ENCODE peak calls at places on chromosome 14, in seven cellular contexts. One of them, this sample, is unnamed.

GRCh38 chr14:92340938-92341337 is 18.0 kb downstream of the SLC24A4 start:
- DNase-seq in PC-9: no peak
- DNase-seq in effector memory CD4-positive, alpha-beta T cell: no peak
- DNase-seq in lower lobe of right lung: no peak
- DNase-seq in Caco-2: no peak
- DNase-seq in tibial artery: no peak
- DNase-seq in naive thymus-derived CD4-positive, alpha-beta T cell: no peak
- DNase-seq in this sample: no peak

GRCh38 chr14:65850429-65851145 is 438.1 kb downstream of the FUT8 start:
- DNase-seq in naive thymus-derived CD4-positive, alpha-beta T cell: peak; percentile 49
- DNase-seq in lower lobe of right lung: no peak
- DNase-seq in effector memory CD4-positive, alpha-beta T cell: peak; percentile 36
- DNase-seq in Caco-2: no peak
- DNase-seq in PC-9: no peak
- DNase-seq in tibial artery: no peak
- DNase-seq in this sample: no peak

GRCh38 chr14:22448035-22448904 is 140.8 kb downstream of the DAD1 start:
- DNase-seq in Caco-2: no peak
- DNase-seq in lower lobe of right lung: no peak
- DNase-seq in effector memory CD4-positive, alpha-beta T cell: no peak
- DNase-seq in PC-9: peak; percentile 65
- DNase-seq in tibial artery: no peak
- DNase-seq in naive thymus-derived CD4-positive, alpha-beta T cell: no peak
- DNase-seq in this sample: no peak

GRCh38 chr14:85050180-85050579 is 479.8 kb upstream of the FLRT2 start:
- DNase-seq in Caco-2: no peak
- DNase-seq in naive thymus-derived CD4-positive, alpha-beta T cell: no peak
- DNase-seq in tibial artery: no peak
- DNase-seq in effector memory CD4-positive, alpha-beta T cell: no peak
- DNase-seq in PC-9: no peak
- DNase-seq in lower lobe of right lung: no peak
- DNase-seq in this sample: no peak

GRCh38 chr14:67500981-67501380 is 12.5 kb upstream of the TMEM229B start:
- DNase-seq in lower lobe of right lung: no peak
- DNase-seq in naive thymus-derived CD4-positive, alpha-beta T cell: no peak
- DNase-seq in tibial artery: no peak
- DNase-seq in Caco-2: no peak
- DNase-seq in PC-9: no peak
- DNase-seq in effector memory CD4-positive, alpha-beta T cell: no peak
- DNase-seq in this sample: peak; percentile 63

GRCh38 chr14:72943876-72944430 is 17.7 kb downstream of the DCAF4 start:
- DNase-seq in effector memory CD4-positive, alpha-beta T cell: no peak
- DNase-seq in tibial artery: no peak
- DNase-seq in Caco-2: no peak
- DNase-seq in naive thymus-derived CD4-positive, alpha-beta T cell: no peak
- DNase-seq in lower lobe of right lung: no peak
- DNase-seq in PC-9: no peak
- DNase-seq in this sample: no peak

GRCh38 chr14:53128706-53129105 is 24.4 kb downstream of the DDHD1 start:
- DNase-seq in PC-9: no peak
- DNase-seq in lower lobe of right lung: no peak
- DNase-seq in effector memory CD4-positive, alpha-beta T cell: no peak
- DNase-seq in naive thymus-derived CD4-positive, alpha-beta T cell: no peak
- DNase-seq in Caco-2: no peak
- DNase-seq in tibial artery: no peak
- DNase-seq in this sample: no peak

GRCh38 chr14:92470215-92470614 is 43.4 kb upstream of the RIN3 start:
- DNase-seq in lower lobe of right lung: no peak
- DNase-seq in tibial artery: no peak
- DNase-seq in effector memory CD4-positive, alpha-beta T cell: no peak
- DNase-seq in Caco-2: no peak
- DNase-seq in PC-9: peak; percentile 77
- DNase-seq in naive thymus-derived CD4-positive, alpha-beta T cell: no peak
- DNase-seq in this sample: peak; percentile 78

GRCh38 chr14:26719514-26719913 is 121.7 kb upstream of the NOVA1 start:
- DNase-seq in naive thymus-derived CD4-positive, alpha-beta T cell: no peak
- DNase-seq in lower lobe of right lung: no peak
- DNase-seq in Caco-2: peak; percentile 2
- DNase-seq in tibial artery: no peak
- DNase-seq in effector memory CD4-positive, alpha-beta T cell: no peak
- DNase-seq in PC-9: peak; percentile 42
- DNase-seq in this sample: peak; percentile 50

GRCh38 chr14:22530101-22530500 is 58.9 kb downstream of the DAD1 start:
- DNase-seq in tibial artery: no peak
- DNase-seq in naive thymus-derived CD4-positive, alpha-beta T cell: no peak
- DNase-seq in PC-9: no peak
- DNase-seq in lower lobe of right lung: no peak
- DNase-seq in Caco-2: no peak
- DNase-seq in effector memory CD4-positive, alpha-beta T cell: no peak
- DNase-seq in this sample: no peak

GRCh38 chr14:103391048-103391447 is 5.8 kb downstream of the MARK3 start:
- DNase-seq in PC-9: peak; percentile 72
- DNase-seq in Caco-2: peak; percentile 43
- DNase-seq in tibial artery: no peak
- DNase-seq in lower lobe of right lung: no peak
- DNase-seq in effector memory CD4-positive, alpha-beta T cell: no peak
- DNase-seq in naive thymus-derived CD4-positive, alpha-beta T cell: peak; percentile 48
- DNase-seq in this sample: no peak

GRCh38 chr14:64220466-64220865 is 73.7 kb downstream of the ESR2 start:
- DNase-seq in tibial artery: no peak
- DNase-seq in naive thymus-derived CD4-positive, alpha-beta T cell: no peak
- DNase-seq in Caco-2: no peak
- DNase-seq in effector memory CD4-positive, alpha-beta T cell: no peak
- DNase-seq in lower lobe of right lung: no peak
- DNase-seq in PC-9: no peak
- DNase-seq in this sample: no peak

GRCh38 chr14:37124617-37125016 is 47.8 kb downstream of the SLC25A21 start:
- DNase-seq in effector memory CD4-positive, alpha-beta T cell: no peak
- DNase-seq in naive thymus-derived CD4-positive, alpha-beta T cell: no peak
- DNase-seq in lower lobe of right lung: no peak
- DNase-seq in Caco-2: peak; percentile 38
- DNase-seq in PC-9: no peak
- DNase-seq in tibial artery: no peak
- DNase-seq in this sample: no peak

GRCh38 chr14:35425850-35426249 is 21.3 kb upstream of the NFKBIA start:
- DNase-seq in tibial artery: no peak
- DNase-seq in effector memory CD4-positive, alpha-beta T cell: no peak
- DNase-seq in lower lobe of right lung: no peak
- DNase-seq in naive thymus-derived CD4-positive, alpha-beta T cell: no peak
- DNase-seq in Caco-2: no peak
- DNase-seq in PC-9: no peak
- DNase-seq in this sample: no peak

GRCh38 chr14:31221266-31221665 is 13.7 kb upstream of the HECTD1 start:
- DNase-seq in tibial artery: no peak
- DNase-seq in effector memory CD4-positive, alpha-beta T cell: no peak
- DNase-seq in naive thymus-derived CD4-positive, alpha-beta T cell: no peak
- DNase-seq in Caco-2: no peak
- DNase-seq in PC-9: no peak
- DNase-seq in lower lobe of right lung: no peak
- DNase-seq in this sample: no peak

GRCh38 chr14:31219169-31219568 is 11.6 kb upstream of the HECTD1 start:
- DNase-seq in tibial artery: no peak
- DNase-seq in naive thymus-derived CD4-positive, alpha-beta T cell: no peak
- DNase-seq in PC-9: no peak
- DNase-seq in Caco-2: no peak
- DNase-seq in lower lobe of right lung: no peak
- DNase-seq in effector memory CD4-positive, alpha-beta T cell: no peak
- DNase-seq in this sample: no peak

GRCh38 chr14:31216359-31216758 is 8.8 kb upstream of the HECTD1 start:
- DNase-seq in effector memory CD4-positive, alpha-beta T cell: no peak
- DNase-seq in naive thymus-derived CD4-positive, alpha-beta T cell: no peak
- DNase-seq in PC-9: no peak
- DNase-seq in tibial artery: no peak
- DNase-seq in lower lobe of right lung: no peak
- DNase-seq in Caco-2: no peak
- DNase-seq in this sample: no peak
- H3K27me3 ChIP-seq in effector memory CD4-positive, alpha-beta T cell: no peaks in the 10 kb centered on the region
- H3K27me3 ChIP-seq in naive thymus-derived CD4-positive, alpha-beta T cell: no peaks in the 10 kb centered on the region
- H3K27me3 ChIP-seq in PC-9: no peaks in the 10 kb centered on the region
- H3K27me3 ChIP-seq in tibial artery: no peaks in the 10 kb centered on the region
- H3K27me3 ChIP-seq in lower lobe of right lung: no peaks in the 10 kb centered on the region
- H3K27me3 ChIP-seq in Caco-2: no peaks in the 10 kb centered on the region
- H3K27me3 ChIP-seq in this sample: no peaks in the 10 kb centered on the region

DNA sequence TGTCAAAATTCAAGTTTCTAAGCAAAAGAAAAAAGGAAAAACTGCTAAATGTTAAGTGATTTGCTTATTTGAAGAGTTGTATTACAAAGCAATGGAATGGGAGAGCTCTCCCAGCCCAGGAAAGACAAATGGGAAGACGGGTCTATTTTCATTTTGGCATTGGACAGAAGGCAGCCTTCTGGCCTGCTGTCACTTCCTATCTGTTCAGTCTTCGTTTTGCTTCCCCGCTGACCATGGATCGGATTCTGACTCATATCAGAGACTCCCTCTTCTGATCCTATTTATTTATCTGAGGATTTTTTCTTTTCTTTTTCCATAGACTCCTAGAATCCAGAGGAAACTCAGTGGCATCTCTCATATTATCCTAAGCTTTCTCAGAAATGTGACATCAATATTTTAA is 634.9 kb downstream of the DIO2 start:
- DNase-seq in effector memory CD4-positive, alpha-beta T cell: no peak
- DNase-seq in lower lobe of right lung: no peak
- DNase-seq in PC-9: no peak
- DNase-seq in Caco-2: no peak
- DNase-seq in naive thymus-derived CD4-positive, alpha-beta T cell: no peak
- DNase-seq in tibial artery: no peak
- DNase-seq in this sample: no peak
- H3K4me1 ChIP-seq in effector memory CD4-positive, alpha-beta T cell: no peaks in the 10 kb centered on the region
- H3K4me1 ChIP-seq in lower lobe of right lung: no peaks in the 10 kb centered on the region
- H3K4me1 ChIP-seq in PC-9: no peaks in the 10 kb centered on the region
- H3K4me1 ChIP-seq in Caco-2: peaks cover 20% of the 10 kb centered on the region
- H3K4me1 ChIP-seq in naive thymus-derived CD4-positive, alpha-beta T cell: no peaks in the 10 kb centered on the region
- H3K4me1 ChIP-seq in tibial artery: no peaks in the 10 kb centered on the region
- H3K4me1 ChIP-seq in this sample: no peaks in the 10 kb centered on the region

GRCh38 chr14:106380740-106381139 is 854.4 kb downstream of the TMEM121 start:
- DNase-seq in lower lobe of right lung: no peak
- DNase-seq in Caco-2: no peak
- DNase-seq in naive thymus-derived CD4-positive, alpha-beta T cell: no peak
- DNase-seq in effector memory CD4-positive, alpha-beta T cell: no peak
- DNase-seq in PC-9: no peak
- DNase-seq in tibial artery: no peak
- DNase-seq in this sample: no peak
- H3K27me3 ChIP-seq in lower lobe of right lung: no peaks in the 10 kb centered on the region
- H3K27me3 ChIP-seq in Caco-2: no peaks in the 10 kb centered on the region
- H3K27me3 ChIP-seq in naive thymus-derived CD4-positive, alpha-beta T cell: no peaks in the 10 kb centered on the region
- H3K27me3 ChIP-seq in effector memory CD4-positive, alpha-beta T cell: no peaks in the 10 kb centered on the region
- H3K27me3 ChIP-seq in PC-9: peaks cover 3% of the 10 kb centered on the region
- H3K27me3 ChIP-seq in tibial artery: no peaks in the 10 kb centered on the region
- H3K27me3 ChIP-seq in this sample: no peaks in the 10 kb centered on the region

DNA sequence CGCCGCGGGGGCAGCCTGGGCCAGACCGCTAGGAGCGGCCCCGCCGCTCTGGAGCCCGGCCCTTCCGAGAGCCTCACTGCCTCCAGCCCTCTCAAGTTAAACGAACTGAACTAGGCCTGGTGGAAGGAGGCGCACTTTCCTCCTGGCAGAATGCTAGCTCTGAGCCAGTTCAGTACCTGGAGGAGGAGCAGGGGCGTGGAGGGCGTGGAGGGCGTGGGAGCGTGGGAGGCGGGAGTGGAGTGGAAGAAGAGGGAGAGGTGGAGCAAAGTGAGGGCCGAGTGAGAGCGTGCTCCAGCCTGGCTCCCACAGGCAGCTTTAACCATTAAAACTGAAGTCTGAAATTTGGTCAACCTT is 5.3 kb downstream of the LTB4R start:
- DNase-seq in tibial artery: no peak
- DNase-seq in Caco-2: no peak
- DNase-seq in effector memory CD4-positive, alpha-beta T cell: no peak
- DNase-seq in naive thymus-derived CD4-positive, alpha-beta T cell: no peak
- DNase-seq in lower lobe of right lung: no peak
- DNase-seq in PC-9: no peak
- DNase-seq in this sample: no peak
- H3K4me1 ChIP-seq in tibial artery: peaks cover 13% of the 10 kb centered on the region
- H3K4me1 ChIP-seq in Caco-2: peaks cover 14% of the 10 kb centered on the region
- H3K4me1 ChIP-seq in effector memory CD4-positive, alpha-beta T cell: peaks cover 42% of the 10 kb centered on the region
- H3K4me1 ChIP-seq in naive thymus-derived CD4-positive, alpha-beta T cell: peaks cover 38% of the 10 kb centered on the region
- H3K4me1 ChIP-seq in lower lobe of right lung: peaks cover 58% of the 10 kb centered on the region
- H3K4me1 ChIP-seq in PC-9: no peaks in the 10 kb centered on the region
- H3K4me1 ChIP-seq in this sample: peaks cover 26% of the 10 kb centered on the region

GRCh38 chr14:69812725-69813124 is 15.7 kb upstream of the SLC10A1 start:
- DNase-seq in tibial artery: no peak
- DNase-seq in PC-9: no peak
- DNase-seq in Caco-2: peak; percentile 65
- DNase-seq in naive thymus-derived CD4-positive, alpha-beta T cell: no peak
- DNase-seq in effector memory CD4-positive, alpha-beta T cell: no peak
- DNase-seq in lower lobe of right lung: no peak
- DNase-seq in this sample: no peak
- H3K27me3 ChIP-seq in tibial artery: peaks cover 36% of the 10 kb centered on the region
- H3K27me3 ChIP-seq in PC-9: peaks cover 46% of the 10 kb centered on the region
- H3K27me3 ChIP-seq in Caco-2: no peaks in the 10 kb centered on the region
- H3K27me3 ChIP-seq in naive thymus-derived CD4-positive, alpha-beta T cell: no peaks in the 10 kb centered on the region
- H3K27me3 ChIP-seq in effector memory CD4-positive, alpha-beta T cell: no peaks in the 10 kb centered on the region
- H3K27me3 ChIP-seq in lower lobe of right lung: peaks cover 9% of the 10 kb centered on the region
- H3K27me3 ChIP-seq in this sample: no peaks in the 10 kb centered on the region

GRCh38 chr14:69581316-69581935 is 6.8 kb upstream of the CCDC177 start:
- DNase-seq in naive thymus-derived CD4-positive, alpha-beta T cell: no peak
- DNase-seq in Caco-2: no peak
- DNase-seq in PC-9: no peak
- DNase-seq in lower lobe of right lung: no peak
- DNase-seq in tibial artery: no peak
- DNase-seq in effector memory CD4-positive, alpha-beta T cell: no peak
- DNase-seq in this sample: no peak

GRCh38 chr14:69582829-69583228 is 8.2 kb upstream of the CCDC177 start:
- DNase-seq in tibial artery: no peak
- DNase-seq in lower lobe of right lung: no peak
- DNase-seq in naive thymus-derived CD4-positive, alpha-beta T cell: no peak
- DNase-seq in PC-9: no peak
- DNase-seq in effector memory CD4-positive, alpha-beta T cell: no peak
- DNase-seq in Caco-2: no peak
- DNase-seq in this sample: no peak

GRCh38 chr14:69580009-69580577 is 5.4 kb upstream of the CCDC177 start:
- DNase-seq in PC-9: peak; percentile 95
- DNase-seq in naive thymus-derived CD4-positive, alpha-beta T cell: no peak
- DNase-seq in tibial artery: no peak
- DNase-seq in lower lobe of right lung: no peak
- DNase-seq in effector memory CD4-positive, alpha-beta T cell: no peak
- DNase-seq in Caco-2: peak; percentile 73
- DNase-seq in this sample: peak; percentile 85

GRCh38 chr14:69584389-69584788 is 9.7 kb upstream of the CCDC177 start:
- DNase-seq in Caco-2: no peak
- DNase-seq in lower lobe of right lung: no peak
- DNase-seq in naive thymus-derived CD4-positive, alpha-beta T cell: no peak
- DNase-seq in PC-9: no peak
- DNase-seq in effector memory CD4-positive, alpha-beta T cell: no peak
- DNase-seq in tibial artery: no peak
- DNase-seq in this sample: no peak

DNA sequence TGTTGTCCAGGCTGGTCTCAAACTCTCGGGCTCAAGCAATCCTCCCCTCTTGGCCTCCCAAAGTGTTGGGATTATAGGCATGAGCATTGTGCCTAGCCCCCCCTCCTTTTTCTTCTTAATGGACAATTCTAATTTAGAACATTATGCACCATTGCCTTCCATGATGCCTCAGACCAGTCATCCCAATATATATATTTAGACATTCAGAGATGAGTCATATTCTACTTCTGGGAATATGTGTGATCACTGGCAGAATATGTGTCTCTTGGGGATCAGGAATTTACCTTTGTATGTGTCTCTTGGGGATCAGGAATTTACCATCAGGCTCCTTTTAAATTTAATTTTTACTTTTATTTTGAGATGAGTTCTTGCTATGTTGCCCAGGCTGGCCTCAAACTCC is 7.5 kb upstream of the CCDC177 start:
- DNase-seq in lower lobe of right lung: no peak
- DNase-seq in effector memory CD4-positive, alpha-beta T cell: no peak
- DNase-seq in Caco-2: no peak
- DNase-seq in PC-9: no peak
- DNase-seq in tibial artery: no peak
- DNase-seq in naive thymus-derived CD4-positive, alpha-beta T cell: no peak
- DNase-seq in this sample: peak; percentile 50
- H3K4me1 ChIP-seq in lower lobe of right lung: peaks cover 5% of the 10 kb centered on the region
- H3K4me1 ChIP-seq in effector memory CD4-positive, alpha-beta T cell: no peaks in the 10 kb centered on the region
- H3K4me1 ChIP-seq in Caco-2: no peaks in the 10 kb centered on the region
- H3K4me1 ChIP-seq in PC-9: peaks cover 13% of the 10 kb centered on the region
- H3K4me1 ChIP-seq in tibial artery: no peaks in the 10 kb centered on the region
- H3K4me1 ChIP-seq in naive thymus-derived CD4-positive, alpha-beta T cell: no peaks in the 10 kb centered on the region
- H3K4me1 ChIP-seq in this sample: peaks cover 6% of the 10 kb centered on the region

This sample was measured in foreskin keratinocyte.